ENCODE peak calls at places on chromosomes 1 and 21, in ten cellular contexts. U is neuronal stem cell; F is endothelial cell; A is left lung; D is DMS153; Y is epithelial cell of esophagus; H is cardiac fibroblast; J is stimulated activated naive CD8-positive, alpha-beta T cell treated with anti-CD3 and anti-CD28 coated beads, Interleukin-15, amount 100 ng/mL, for 72 hours; B is trophoblast cell; Q is stimulated activated CD4-positive, alpha-beta T cell treated with anti-CD3 and anti-CD28 coated beads, Interleukin-2, amount 100 ng/mL, for 48 hours. S is an unnamed sample.
A peak's percentile ranks its signal among the peaks of the same experiment; 100 is the strongest.

GRCh38 chr1:119294199-119294598 is 74.4 kb upstream of the HAO2 start:
- DNase-seq in U (no peak), F (no peak), A (no peak), D (no peak), Y (no peak), H (no peak), J (no peak), B (no peak), Q (no peak), S (no peak)

GRCh38 chr1:11505591-11506538 is 26.9 kb downstream of the DISP3 start:
- DNase-seq in U (no peak), F (no peak), A (no peak), D (no peak), Y (no peak), H (peak; percentile 1), J (no peak), B (no peak), Q (no peak), S (no peak)

GRCh38 chr1:94971491-94971924 is 44.6 kb upstream of the CNN3 start:
- DNase-seq in U (no peak), F (no peak), A (no peak), D (no peak), Y (peak; percentile 60), H (peak; percentile 62), J (no peak), B (peak; percentile 88), Q (no peak), S (no peak)

GRCh38 chr1:65477414-65478378 is 57.2 kb downstream of the LEPR start:
- DNase-seq in U (no peak), F (no peak), A (no peak), D (no peak), Y (peak; percentile 22), H (peak; percentile 64), J (no peak), B (no peak), Q (no peak), S (no peak)

GRCh38 chr1:160245420-160245819 is 16.9 kb downstream of the DCAF8 start:
- DNase-seq in U (no peak), F (no peak), A (no peak), D (no peak), Y (no peak), H (no peak), J (no peak), B (no peak), Q (no peak), S (no peak)

GRCh38 chr1:235567812-235568444 is 63.7 kb upstream of the B3GALNT2 start:
- DNase-seq in U (no peak), F (no peak), A (no peak), D (no peak), Y (no peak), H (peak; percentile 13), J (peak; percentile 7), B (no peak), Q (no peak), S (no peak)

GRCh38 chr1:186089938-186090337 is 285.1 kb downstream of the TPR start:
- DNase-seq in U (no peak), F (no peak), A (no peak), D (no peak), Y (peak; percentile 7), H (no peak), J (no peak), B (no peak), Q (no peak), S (no peak)

GRCh38 chr1:94358630-94359599 is 59.3 kb upstream of the ABCD3 start:
- DNase-seq in U (no peak), F (no peak), A (no peak), D (no peak), Y (no peak), H (no peak), J (no peak), B (no peak), Q (no peak), S (no peak)

GRCh38 chr1:192153276-192153675 is 5.0 kb upstream of the RGS18 start:
- DNase-seq in U (no peak), F (no peak), A (no peak), D (no peak), Y (no peak), H (peak; percentile 28), J (no peak), B (peak; percentile 21), Q (no peak), S (no peak)

GRCh38 chr1:223706077-223706988 is 6.0 kb upstream of the CAPN2 start:
- DNase-seq in U (no peak), F (no peak), A (no peak), D (peak; percentile 92), Y (peak; percentile 84), H (peak; percentile 90), J (no peak), B (peak; percentile 64), Q (no peak), S (no peak)

GRCh38 chr21:44510508-44511218 is 29.3 kb downstream of the KRTAP10-1 start:
- DNase-seq in U (peak; percentile 72), F (peak; percentile 86), A (peak; percentile 50), D (peak; percentile 42), Y (peak; percentile 20), H (peak; percentile 32), J (peak; percentile 81), B (peak; percentile 80), Q (peak; percentile 75), S (peak; percentile 93)

GRCh38 chr1:117652421-117652820 is 46.6 kb downstream of the TENT5C start:
- DNase-seq in U (no peak), F (no peak), A (no peak), D (no peak), Y (no peak), H (no peak), J (no peak), B (no peak), Q (no peak), S (no peak)

GRCh38 chr21:31078796-31079195 is 40.5 kb upstream of the KRTAP19-8 start:
- DNase-seq in U (no peak), F (no peak), A (no peak), D (no peak), Y (no peak), H (no peak), J (no peak), B (no peak), Q (no peak), S (no peak)